ENCODE peak calls at places on chromosomes 11 and 22, in five cellular contexts. One of them, this sample, is unnamed.

GRCh38 chr22:45227645-45228400 is 12.9 kb downstream of the KIAA0930 start:
- ATAC-seq in HepG2: no peak
- ATAC-seq in Panc1: no peak
- ATAC-seq in HCT116: no peak
- ATAC-seq in K562: no peak
- ATAC-seq in this sample: peak

GRCh38 chr11:112348480-112349029 is 87.9 kb upstream of the PLET1 start:
- ATAC-seq in HepG2: no peak
- ATAC-seq in Panc1: no peak
- ATAC-seq in HCT116: no peak
- ATAC-seq in K562: no peak
- ATAC-seq in this sample: no peak

GRCh38 chr22:18145676-18146388 is 4.1 kb upstream of the USP18 start:
- ATAC-seq in HepG2: no peak
- ATAC-seq in Panc1: no peak
- ATAC-seq in HCT116: no peak
- ATAC-seq in K562: peak
- ATAC-seq in this sample: no peak

GRCh38 chr22:38081941-38082828 is 1.8 kb downstream of the SLC16A8 start:
- ATAC-seq in HepG2: no peak
- ATAC-seq in Panc1: no peak
- ATAC-seq in HCT116: no peak
- ATAC-seq in K562: peak
- ATAC-seq in this sample: no peak

GRCh38 chr22:38030311-38031133 is 26.7 kb upstream of the PICK1 start:
- ATAC-seq in HepG2: peak
- ATAC-seq in Panc1: no peak
- ATAC-seq in HCT116: no peak
- ATAC-seq in K562: no peak
- ATAC-seq in this sample: no peak

GRCh38 chr11:29937526-29937925 is 79.3 kb downstream of the KCNA4 start:
- ATAC-seq in HepG2: no peak
- ATAC-seq in Panc1: no peak
- ATAC-seq in HCT116: no peak
- ATAC-seq in K562: no peak
- ATAC-seq in this sample: no peak

GRCh38 chr11:80593981-80594380 is 1153.2 kb upstream of the TENM4 start:
- ATAC-seq in HepG2: peak
- ATAC-seq in Panc1: peak
- ATAC-seq in HCT116: no peak
- ATAC-seq in K562: no peak
- ATAC-seq in this sample: no peak

GRCh38 chr11:47592276-47592675 is 1.9 kb downstream of the C1QTNF4 start:
- ATAC-seq in HepG2: no peak
- ATAC-seq in Panc1: no peak
- ATAC-seq in HCT116: no peak
- ATAC-seq in K562: no peak
- ATAC-seq in this sample: no peak

GRCh38 chr22:31951201-31952093 is 7.1 kb downstream of the YWHAH start:
- ATAC-seq in HepG2: peak
- ATAC-seq in Panc1: peak
- ATAC-seq in HCT116: peak
- ATAC-seq in K562: peak
- ATAC-seq in this sample: no peak

GRCh38 chr11:131666617-131667016 is 296.2 kb downstream of the NTM start:
- ATAC-seq in HepG2: no peak
- ATAC-seq in Panc1: no peak
- ATAC-seq in HCT116: no peak
- ATAC-seq in K562: no peak
- ATAC-seq in this sample: no peak

GRCh38 chr11:95803973-95804372 is 13.7 kb downstream of the CEP57 start:
- ATAC-seq in HepG2: no peak
- ATAC-seq in Panc1: no peak
- ATAC-seq in HCT116: no peak
- ATAC-seq in K562: no peak
- ATAC-seq in this sample: no peak

GRCh38 chr22:48744283-48744641 is 1083.4 kb downstream of the BRD1 start:
- ATAC-seq in HepG2: no peak
- ATAC-seq in Panc1: no peak
- ATAC-seq in HCT116: no peak
- ATAC-seq in K562: no peak
- ATAC-seq in this sample: no peak

GRCh38 chr11:108733479-108734116 is 68.7 kb downstream of the DDX10 start:
- ATAC-seq in HepG2: no peak
- ATAC-seq in Panc1: no peak
- ATAC-seq in HCT116: peak
- ATAC-seq in K562: peak
- ATAC-seq in this sample: no peak

GRCh38 chr22:43171607-43172006 is 15.3 kb downstream of the TTLL12 start:
- ATAC-seq in HepG2: no peak
- ATAC-seq in Panc1: no peak
- ATAC-seq in HCT116: no peak
- ATAC-seq in K562: no peak
- ATAC-seq in this sample: no peak

GRCh38 chr11:120327311-120327710 is 2.2 kb downstream of the TLCD5 start:
- ATAC-seq in HepG2: no peak
- ATAC-seq in Panc1: no peak
- ATAC-seq in HCT116: no peak
- ATAC-seq in K562: no peak
- ATAC-seq in this sample: no peak

GRCh38 chr11:60966867-60967266 is 4.6 kb upstream of the CD6 start:
- ATAC-seq in HepG2: no peak
- ATAC-seq in Panc1: no peak
- ATAC-seq in HCT116: no peak
- ATAC-seq in K562: no peak
- ATAC-seq in this sample: no peak

GRCh38 chr22:41226728-41227655 is 13.7 kb downstream of the CHADL start:
- ATAC-seq in HepG2: no peak
- ATAC-seq in Panc1: no peak
- ATAC-seq in HCT116: no peak
- ATAC-seq in K562: no peak
- ATAC-seq in this sample: peak

GRCh38 chr11:13878077-13878476 is 84.4 kb upstream of the SPON1 start:
- ATAC-seq in HepG2: no peak
- ATAC-seq in Panc1: no peak
- ATAC-seq in HCT116: no peak
- ATAC-seq in K562: no peak
- ATAC-seq in this sample: no peak

GRCh38 chr22:44931077-44931540 is 78.7 kb downstream of the PHF21B start:
- ATAC-seq in HepG2: no peak
- ATAC-seq in Panc1: no peak
- ATAC-seq in HCT116: no peak
- ATAC-seq in K562: no peak
- ATAC-seq in this sample: no peak

GRCh38 chr22:18033204-18033998 is 9.0 kb upstream of the MICAL3 start:
- ATAC-seq in HepG2: peak
- ATAC-seq in Panc1: no peak
- ATAC-seq in HCT116: no peak
- ATAC-seq in K562: no peak
- ATAC-seq in this sample: peak

GRCh38 chr11:15638386-15638787 is 523.7 kb downstream of the INSC start:
- ATAC-seq in HepG2: no peak
- ATAC-seq in Panc1: no peak
- ATAC-seq in HCT116: no peak
- ATAC-seq in K562: no peak
- ATAC-seq in this sample: peak

GRCh38 chr22:28175730-28176492 is 256.9 kb upstream of the PITPNB start:
- ATAC-seq in HepG2: no peak
- ATAC-seq in Panc1: no peak
- ATAC-seq in HCT116: no peak
- ATAC-seq in K562: no peak
- ATAC-seq in this sample: no peak

GRCh38 chr11:68942751-68943271 is 38.0 kb downstream of the MRGPRD start:
- ATAC-seq in HepG2: peak
- ATAC-seq in Panc1: peak
- ATAC-seq in HCT116: no peak
- ATAC-seq in K562: no peak
- ATAC-seq in this sample: peak

GRCh38 chr11:67409261-67409666 is 5.4 kb downstream of the TBC1D10C start:
- ATAC-seq in HepG2: no peak
- ATAC-seq in Panc1: no peak
- ATAC-seq in HCT116: no peak
- ATAC-seq in K562: no peak
- ATAC-seq in this sample: no peak

GRCh38 chr22:46842606-46843005 is 80.2 kb downstream of the TBC1D22A start:
- ATAC-seq in HepG2: no peak
- ATAC-seq in Panc1: no peak
- ATAC-seq in HCT116: no peak
- ATAC-seq in K562: no peak
- ATAC-seq in this sample: no peak

GRCh38 chr11:1837171-1838076 is 1.4 kb upstream of the TNNI2 start:
- ATAC-seq in HepG2: peak
- ATAC-seq in Panc1: peak
- ATAC-seq in HCT116: peak
- ATAC-seq in K562: peak
- ATAC-seq in this sample: peak

GRCh38 chr11:88313441-88313840 is 24.1 kb downstream of the CTSC start:
- ATAC-seq in HepG2: no peak
- ATAC-seq in Panc1: no peak
- ATAC-seq in HCT116: no peak
- ATAC-seq in K562: no peak
- ATAC-seq in this sample: no peak

GRCh38 chr11:117222991-117223740 is 8.7 kb downstream of the PCSK7 start:
- ATAC-seq in HepG2: no peak
- ATAC-seq in Panc1: no peak
- ATAC-seq in HCT116: no peak
- ATAC-seq in K562: no peak
- ATAC-seq in this sample: no peak
- TF ChIP-seq POLR2AphosphoS5 in HepG2: no peak
- TF ChIP-seq POLR2AphosphoS5 in Panc1: no peak
- TF ChIP-seq POLR2AphosphoS5 in HCT116: no peak
- TF ChIP-seq POLR2AphosphoS5 in K562: no peak
- TF ChIP-seq POLR2AphosphoS5 in this sample: no peak

GRCh38 chr11:66316849-66317251 is at the start of gene CD248:
- ATAC-seq in HepG2: peak
- ATAC-seq in Panc1: no peak
- ATAC-seq in HCT116: no peak
- ATAC-seq in K562: no peak
- ATAC-seq in this sample: peak
- H3K4me3 ChIP-seq in HepG2: peak
- H3K4me3 ChIP-seq in Panc1: no peak
- H3K4me3 ChIP-seq in HCT116: no peak
- H3K4me3 ChIP-seq in K562: no peak
- H3K4me3 ChIP-seq in this sample: peak

DNA sequence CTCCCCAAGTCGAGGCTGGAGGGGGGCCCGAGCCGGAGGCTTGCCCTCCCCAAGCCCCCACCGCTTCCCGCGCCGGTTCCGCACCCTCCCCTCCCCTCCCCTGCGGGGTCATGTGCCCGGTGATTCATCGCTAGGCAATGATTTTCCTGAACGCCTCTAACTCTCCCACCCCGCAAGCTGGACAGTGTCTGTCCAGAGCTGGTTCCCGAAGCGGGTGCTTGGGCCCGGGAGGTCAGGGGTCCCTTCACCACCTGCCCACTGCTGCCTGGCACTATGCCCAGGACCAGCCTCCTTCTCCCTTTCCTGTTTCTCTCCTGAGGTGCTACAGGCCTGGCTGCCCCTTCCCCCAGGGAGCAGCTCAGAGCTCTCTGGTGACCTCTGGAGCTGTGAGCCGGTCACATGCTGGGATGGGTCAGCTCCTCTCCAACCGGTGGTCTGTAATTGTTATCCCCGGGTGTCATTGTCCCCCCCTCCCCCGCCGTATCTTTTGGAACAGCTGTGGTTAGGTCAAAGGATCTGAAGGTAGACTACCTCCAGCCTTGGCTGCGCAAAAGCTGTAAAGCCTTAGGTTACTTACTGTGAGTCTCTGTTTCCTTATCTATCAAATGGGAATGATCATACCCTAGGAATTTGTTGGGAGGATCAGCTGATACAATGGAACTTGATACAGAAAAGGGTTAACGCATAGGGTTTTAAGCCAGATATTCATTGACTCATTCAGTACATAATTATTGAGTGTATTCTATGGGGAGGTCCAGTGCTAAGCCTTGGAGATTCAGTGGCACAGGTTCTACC is 722 bp downstream of the STX3 start:
- ATAC-seq in HepG2: peak
- ATAC-seq in Panc1: peak
- ATAC-seq in HCT116: peak
- ATAC-seq in K562: peak
- ATAC-seq in this sample: peak
- TF ChIP-seq POLR2AphosphoS5 in HepG2: no peak
- TF ChIP-seq POLR2AphosphoS5 in Panc1: no peak
- TF ChIP-seq POLR2AphosphoS5 in HCT116: no peak
- TF ChIP-seq POLR2AphosphoS5 in K562: peak
- TF ChIP-seq POLR2AphosphoS5 in this sample: peak

GRCh38 chr11:93852242-93852641 is 1.8 kb upstream of the VSTM5 start:
- ATAC-seq in HepG2: no peak
- ATAC-seq in Panc1: no peak
- ATAC-seq in HCT116: no peak
- ATAC-seq in K562: no peak
- ATAC-seq in this sample: no peak

GRCh38 chr11:93846411-93846810 is 4.0 kb downstream of the VSTM5 start:
- ATAC-seq in HepG2: no peak
- ATAC-seq in Panc1: no peak
- ATAC-seq in HCT116: no peak
- ATAC-seq in K562: no peak
- ATAC-seq in this sample: no peak

GRCh38 chr11:93850585-93851018 is at the start of gene VSTM5:
- ATAC-seq in HepG2: no peak
- ATAC-seq in Panc1: peak
- ATAC-seq in HCT116: no peak
- ATAC-seq in K562: no peak
- ATAC-seq in this sample: peak

GRCh38 chr11:93849201-93849600 is 1.2 kb downstream of the VSTM5 start:
- ATAC-seq in HepG2: no peak
- ATAC-seq in Panc1: no peak
- ATAC-seq in HCT116: no peak
- ATAC-seq in K562: no peak
- ATAC-seq in this sample: no peak

GRCh38 chr11:93849751-93850584 is 450 bp downstream of the VSTM5 start:
- ATAC-seq in HepG2: peak
- ATAC-seq in Panc1: peak
- ATAC-seq in HCT116: no peak
- ATAC-seq in K562: peak
- ATAC-seq in this sample: peak
- H3K4me3 ChIP-seq in HepG2: peak
- H3K4me3 ChIP-seq in Panc1: peak
- H3K4me3 ChIP-seq in HCT116: no peak
- H3K4me3 ChIP-seq in K562: peak
- H3K4me3 ChIP-seq in this sample: peak

GRCh38 chr22:36017661-36018091 is 10.9 kb downstream of the RBFOX2 start:
- ATAC-seq in HepG2: no peak
- ATAC-seq in Panc1: no peak
- ATAC-seq in HCT116: no peak
- ATAC-seq in K562: no peak
- ATAC-seq in this sample: no peak
- TF ChIP-seq POLR2AphosphoS5 in HepG2: no peak
- TF ChIP-seq POLR2AphosphoS5 in Panc1: no peak
- TF ChIP-seq POLR2AphosphoS5 in HCT116: no peak
- TF ChIP-seq POLR2AphosphoS5 in K562: no peak
- TF ChIP-seq POLR2AphosphoS5 in this sample: no peak

GRCh38 chr11:40280161-40281054 is 1179.0 kb downstream of the LRRC4C start:
- ATAC-seq in HepG2: no peak
- ATAC-seq in Panc1: peak
- ATAC-seq in HCT116: no peak
- ATAC-seq in K562: no peak
- ATAC-seq in this sample: no peak
- H3K4me3 ChIP-seq in HepG2: no peak
- H3K4me3 ChIP-seq in Panc1: no peak
- H3K4me3 ChIP-seq in HCT116: no peak
- H3K4me3 ChIP-seq in K562: no peak
- H3K4me3 ChIP-seq in this sample: peak

This sample was measured in gastroesophageal sphincter.